ENCODE peak calls at places on chromosomes 11 and 22, in four cellular contexts. U, O, H and X are unnamed samples.
A peak's percentile ranks its signal among the peaks of the same experiment; 100 is the strongest.

GRCh38 chr11:74682731-74683278 is 48.4 kb downstream of the CHRDL2 start:
- DNase-seq in H (no peak), U (peak; percentile 52), O (no peak), X (no peak)

GRCh38 chr11:88454881-88455280 is 117.3 kb upstream of the CTSC start:
- DNase-seq in U (no peak), O (no peak), H (no peak), X (no peak)

GRCh38 chr22:46043816-46044717 is 67.1 kb upstream of the WNT7B start:
- DNase-seq in O (no peak), U (no peak), H (no peak), X (no peak)

GRCh38 chr22:20566420-20567260 is 59.2 kb downstream of the MED15 start:
- DNase-seq in H (peak; percentile 91), U (no peak), O (peak; percentile 58), X (peak; percentile 85)

GRCh38 chr11:30333405-30333804 is 10.5 kb downstream of the ARL14EP start:
- DNase-seq in U (no peak), H (no peak), O (no peak), X (no peak)

GRCh38 chr11:44017443-44018126 is 30.2 kb upstream of the ACCSL start:
- DNase-seq in U (peak; percentile 57), H (no peak), O (no peak), X (no peak)

GRCh38 chr22:27990451-27990840 is 71.4 kb upstream of the PITPNB start:
- DNase-seq in U (no peak), H (no peak), O (no peak), X (no peak)

GRCh38 chr11:77473001-77473800 is 693 bp downstream of the PAK1 start:
- DNase-seq in U (no peak), O (peak; percentile 28), H (peak; percentile 65), X (peak; percentile 63)

GRCh38 chr22:37639771-37640590 is 512 bp downstream of the SH3BP1 start:
- DNase-seq in U (no peak), H (peak; percentile 32), O (no peak), X (peak; percentile 71)

GRCh38 chr11:96075532-96075959 is 151.6 kb upstream of the MTMR2 start:
- DNase-seq in H (no peak), O (no peak), U (no peak), X (no peak)

GRCh38 chr11:79413258-79413657 is 27.6 kb downstream of the TENM4 start:
- DNase-seq in U (peak; percentile 70), O (no peak), H (no peak), X (no peak)

GRCh38 chr22:42595434-42595833 is 19.2 kb downstream of the POLDIP3 start:
- DNase-seq in U (no peak), H (no peak), O (no peak), X (no peak)

GRCh38 chr11:64144587-64145295 is 21.2 kb downstream of the MACROD1 start:
- DNase-seq in H (no peak), O (no peak), U (no peak), X (no peak)

GRCh38 chr11:9565822-9566560 is 7.5 kb upstream of the WEE1 start:
- DNase-seq in H (no peak), O (peak; percentile 33), U (peak; percentile 89), X (peak; percentile 42)

GRCh38 chr22:30212996-30213441 is 33.5 kb downstream of the LIF start:
- DNase-seq in H (no peak), O (no peak), U (no peak), X (no peak)

GRCh38 chr22:32473388-32473952 is 1.1 kb upstream of the FBXO7 start:
- DNase-seq in H (peak; percentile 64), U (no peak), O (peak; percentile 11), X (peak; percentile 60)

GRCh38 chr22:41848468-41848867 is 15.6 kb downstream of the SREBF2 start:
- DNase-seq in O (no peak), U (peak; percentile 71), H (no peak), X (no peak)

GRCh38 chr11:132844956-132845355 is 687.3 kb downstream of the OPCML start:
- DNase-seq in H (no peak), U (no peak), O (no peak), X (no peak)

GRCh38 chr11:74683279-74683871 is 47.9 kb downstream of the CHRDL2 start:
- DNase-seq in U (no peak), H (no peak), O (no peak), X (no peak)

GRCh38 chr11:8871283-8871775 is 39.7 kb upstream of the AKIP1 start:
- DNase-seq in H (no peak), U (peak; percentile 79), O (no peak), X (no peak)

GRCh38 chr22:49964136-49964492 is 3.5 kb downstream of the PIM3 start:
- DNase-seq in H (peak; percentile 80), U (no peak), O (peak; percentile 45), X (peak; percentile 51)

GRCh38 chr11:78346799-78347198 is 70.8 kb downstream of the GAB2 start:
- DNase-seq in O (no peak), H (no peak), U (no peak), X (no peak)

GRCh38 chr22:37804886-37805857 is 2.6 kb upstream of the GCAT start:
- DNase-seq in H (peak; percentile 59), U (peak; percentile 91), O (peak; percentile 27), X (peak; percentile 59)

GRCh38 chr11:108929241-108929640 is 264.4 kb downstream of the DDX10 start:
- DNase-seq in O (no peak), U (no peak), H (no peak), X (no peak)

GRCh38 chr11:94845622-94846021 is 77.5 kb downstream of the AMOTL1 start:
- DNase-seq in O (no peak), U (no peak), H (no peak), X (no peak)

GRCh38 chr11:44949160-44950035 is 1.3 kb downstream of the TP53I11 start:
- DNase-seq in O (peak; percentile 7), U (no peak), H (peak; percentile 28), X (peak; percentile 24)

GRCh38 chr11:11988099-11988651 is 20.3 kb downstream of the DKK3 start:
- DNase-seq in O (no peak), H (no peak), U (no peak), X (no peak)
- H3K27ac ChIP-seq in O (no peak overlapping the region), H (peak overlapping the region; percentile 4), U (peak overlapping the region; percentile 93), X (no peak overlapping the region)

GRCh38 chr11:68759991-68760390 is 8.7 kb upstream of the TESMIN start:
- DNase-seq in O (no peak), H (no peak), U (no peak), X (no peak)
- H3K4me3 ChIP-seq in O (no peak overlapping the region), H (no peak overlapping the region), U (no peak overlapping the region), X (no peak overlapping the region)

GRCh38 chr11:118219696-118220095 is 5.1 kb downstream of the JAML start:
- DNase-seq in H (no peak), U (no peak), O (no peak), X (no peak)
- H3K4me1 ChIP-seq in H (peaks cover 86% of the 10 kb centered on the region), U (no peaks in the 10 kb centered on the region), O (peaks cover 90% of the 10 kb centered on the region), X (peaks cover 95% of the 10 kb centered on the region)

DNA sequence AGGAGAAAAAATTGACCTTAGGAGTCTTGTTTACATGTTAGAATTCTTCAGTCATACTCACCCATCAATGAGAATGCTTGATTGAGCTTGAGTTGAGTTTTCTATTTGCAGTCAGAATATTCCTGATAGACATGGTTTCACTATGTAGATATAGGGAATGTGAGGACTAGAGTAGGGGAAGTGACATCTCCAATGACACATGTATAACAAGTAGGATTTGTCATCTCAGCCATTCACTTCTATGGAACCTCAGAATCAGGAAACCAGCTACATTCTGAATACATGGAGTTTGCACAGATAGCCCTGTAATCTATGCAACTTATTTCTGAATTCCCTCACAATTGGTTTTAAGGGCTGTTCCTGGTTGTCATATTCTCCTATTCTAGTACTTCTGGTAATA is 20.1 kb upstream of the OR9Q1 start:
- DNase-seq in U (no peak), H (no peak), O (no peak), X (no peak)
- H3K27ac ChIP-seq in U (no peak overlapping the region), H (no peak overlapping the region), O (no peak overlapping the region), X (no peak overlapping the region)

DNA sequence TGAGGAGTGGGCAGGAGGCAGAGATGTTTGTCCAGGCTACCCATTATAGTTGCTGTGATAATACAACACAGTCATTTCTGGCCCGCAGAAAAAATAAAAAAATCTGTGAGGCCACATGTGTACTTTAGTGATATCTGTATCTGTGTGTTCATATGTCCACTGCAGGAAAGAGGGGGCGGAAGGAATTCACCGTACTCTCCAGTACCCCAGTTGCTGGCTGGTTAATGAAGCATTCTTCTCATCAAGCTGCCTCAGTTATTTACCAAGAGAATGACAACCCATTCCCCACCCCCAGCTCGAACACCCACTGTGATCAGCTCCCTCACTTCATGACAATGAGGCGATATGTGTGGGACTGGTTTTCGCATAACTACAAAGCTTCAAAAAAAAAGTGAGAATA is 309.3 kb downstream of the SOX6 start:
- DNase-seq in U (no peak), O (no peak), H (no peak), X (peak; percentile 23)
- H3K4me3 ChIP-seq in U (no peak overlapping the region), O (no peak overlapping the region), H (no peak overlapping the region), X (no peak overlapping the region)

GRCh38 chr11:106022795-106023275 is 795 bp upstream of the MSANTD4 start:
- DNase-seq in O (no peak), H (no peak), U (no peak), X (no peak)
- H3K4me1 ChIP-seq in O (peaks cover 29% of the 10 kb centered on the region), H (peaks cover 31% of the 10 kb centered on the region), U (no peaks in the 10 kb centered on the region), X (peaks cover 32% of the 10 kb centered on the region)

GRCh38 chr11:66369073-66369894 is 2.3 kb downstream of the SLC29A2 start:
- DNase-seq in H (no peak), O (no peak), U (no peak), X (no peak)
- H3K27ac ChIP-seq in H (no peak overlapping the region), O (no peak overlapping the region), U (peak overlapping the region; percentile 93), X (no peak overlapping the region)